ENCODE peak calls at places on chromosome 9, in five cellular contexts. G, I, D, O and N are unnamed samples.
A peak's percentile ranks its signal among the peaks of the same experiment; 100 is the strongest.

GRCh38 chr9:131461166-131461565 is 41.6 kb upstream of the POMT1 start:
- DNase-seq in G (no peak), I (no peak), D (no peak), O (no peak), N (no peak)

GRCh38 chr9:131361202-131361833 is 32.6 kb upstream of the PRRC2B start:
- DNase-seq in G (no peak), I (no peak), D (no peak), O (no peak), N (no peak)

GRCh38 chr9:135990468-135991429 is 29.6 kb upstream of the UBAC1 start:
- DNase-seq in G (peak; percentile 60), I (no peak), D (peak; percentile 31), O (peak; percentile 51), N (no peak)

GRCh38 chr9:19787672-19788071 is 1.2 kb downstream of the SLC24A2 start:
- DNase-seq in G (no peak), I (no peak), D (no peak), O (no peak), N (no peak)

GRCh38 chr9:104553261-104553660 is 15.7 kb upstream of the OR13C8 start:
- DNase-seq in G (no peak), I (no peak), D (no peak), O (no peak), N (no peak)

GRCh38 chr9:89218040-89218928 is 39.7 kb upstream of the SHC3 start:
- DNase-seq in G (no peak), I (no peak), D (no peak), O (peak; percentile 3), N (no peak)

GRCh38 chr9:16126042-16126441 is 573.2 kb downstream of the CCDC171 start:
- DNase-seq in G (no peak), I (no peak), D (no peak), O (peak; percentile 7), N (no peak)

GRCh38 chr9:5778799-5779198 is 54.1 kb downstream of the ERMP1 start:
- DNase-seq in G (no peak), I (no peak), D (no peak), O (no peak), N (no peak)

GRCh38 chr9:134561427-134562145 is 80.0 kb upstream of the COL5A1 start:
- DNase-seq in G (no peak), I (peak; percentile 55), D (no peak), O (no peak), N (no peak)

GRCh38 chr9:4464911-4465513 is 25.3 kb upstream of the SLC1A1 start:
- DNase-seq in G (no peak), I (no peak), D (no peak), O (peak; percentile 27), N (no peak)

GRCh38 chr9:86767373-86767772 is 179.9 kb downstream of the GAS1 start:
- DNase-seq in G (no peak), I (no peak), D (no peak), O (no peak), N (no peak)

GRCh38 chr9:126050605-126050990 is 276.0 kb upstream of the MVB12B start:
- DNase-seq in G (no peak), I (peak; percentile 34), D (no peak), O (no peak), N (no peak)

GRCh38 chr9:122190597-122191381 is 31.1 kb downstream of the MORN5 start:
- DNase-seq in G (no peak), I (no peak), D (no peak), O (no peak), N (no peak)

GRCh38 chr9:121021294-121021693 is 28.8 kb downstream of the C5 start:
- DNase-seq in G (no peak), I (peak; percentile 70), D (no peak), O (no peak), N (no peak)

GRCh38 chr9:35401011-35401410 is 88.9 kb upstream of the RUSC2 start:
- DNase-seq in G (no peak), I (no peak), D (no peak), O (no peak), N (no peak)

GRCh38 chr9:134423166-134423565 is 96.9 kb downstream of the RXRA start:
- DNase-seq in G (no peak), I (no peak), D (no peak), O (no peak), N (no peak)

GRCh38 chr9:98593354-98594253 is 115.1 kb downstream of the GABBR2 start:
- DNase-seq in G (no peak), I (no peak), D (no peak), O (no peak), N (no peak)

GRCh38 chr9:78806492-78807160 is 509.7 kb downstream of the PSAT1 start:
- DNase-seq in G (no peak), I (no peak), D (no peak), O (peak; percentile 58), N (no peak)

GRCh38 chr9:77575785-77576184 is 72.3 kb downstream of the GNA14 start:
- DNase-seq in G (no peak), I (no peak), D (no peak), O (peak; percentile 44), N (no peak)

GRCh38 chr9:70120834-70121510 is 77.3 kb downstream of the MAMDC2 start:
- DNase-seq in G (peak; percentile 27), I (peak; percentile 89), D (no peak), O (peak; percentile 96), N (no peak)

GRCh38 chr9:90915693-90916092 is 114.1 kb downstream of the SYK start:
- DNase-seq in G (no peak), I (no peak), D (no peak), O (peak; percentile 36), N (no peak)

GRCh38 chr9:137077758-137078693 is 709 bp downstream of the UAP1L1 start:
- DNase-seq in G (no peak), I (peak; percentile 69), D (no peak), O (peak; percentile 28), N (peak; percentile 59)
- H3K27ac ChIP-seq in G (peak overlapping the region; percentile 82), I (peak overlapping the region; percentile 67), D (peak overlapping the region; percentile 48), O (no peak overlapping the region), N (no peak overlapping the region)

GRCh38 chr9:109517798-109518435 is 19.8 kb upstream of the PTPN3 start:
- DNase-seq in G (no peak), I (no peak), D (no peak), O (no peak), N (no peak)
- H3K27ac ChIP-seq in G (no peak overlapping the region), I (no peak overlapping the region), D (no peak overlapping the region), O (no peak overlapping the region), N (peak overlapping the region; percentile 78)

DNA sequence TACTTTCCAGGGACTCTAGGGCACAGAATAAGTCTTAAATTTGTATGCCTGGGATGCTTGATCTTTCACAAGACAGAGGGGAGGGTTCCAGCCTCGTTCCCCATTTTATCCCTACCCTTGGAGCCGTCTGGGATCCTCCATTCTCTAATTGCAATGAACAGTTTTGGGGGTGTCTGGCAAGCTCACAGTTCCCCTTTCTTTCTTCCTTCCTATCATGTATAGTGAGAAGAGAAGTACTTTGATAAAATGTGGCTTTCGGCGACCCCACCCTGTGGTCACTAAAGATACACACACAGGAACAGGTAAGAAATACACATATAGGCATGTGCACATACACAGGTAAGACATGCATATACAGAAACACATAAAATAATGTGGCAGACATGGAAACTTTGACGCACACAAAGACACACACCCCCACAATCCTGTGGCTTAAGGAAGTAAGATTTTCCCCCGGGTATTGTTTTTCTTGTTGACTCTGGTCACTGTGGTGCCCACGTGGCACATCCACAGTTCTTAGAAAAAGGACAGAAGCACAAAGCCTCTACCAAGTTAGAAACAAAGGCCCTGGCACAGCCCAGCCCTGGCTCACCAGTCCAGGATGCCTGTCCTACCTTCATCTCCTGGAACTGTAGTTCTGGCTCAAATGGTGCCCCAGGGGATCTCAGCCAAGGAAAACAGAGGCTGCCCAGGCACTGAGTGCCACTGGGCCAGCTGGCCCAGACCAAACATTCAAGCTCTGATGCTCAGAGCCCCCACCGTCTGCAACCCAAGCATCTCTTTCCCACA is 6.3 kb upstream of the SMU1 start:
- DNase-seq in G (no peak), I (no peak), D (no peak), O (no peak), N (no peak)
- H3K27ac ChIP-seq in G (no peak overlapping the region), I (no peak overlapping the region), D (no peak overlapping the region), O (no peak overlapping the region), N (no peak overlapping the region)

GRCh38 chr9:71747572-71747971 is 20.7 kb downstream of the CEMIP2 start:
- DNase-seq in G (no peak), I (no peak), D (no peak), O (no peak), N (no peak)
- H3K27ac ChIP-seq in G (no peak overlapping the region), I (no peak overlapping the region), D (no peak overlapping the region), O (no peak overlapping the region), N (no peak overlapping the region)

GRCh38 chr9:137280478-137281344 is 3.2 kb downstream of the TOR4A start:
- DNase-seq in G (no peak), I (no peak), D (no peak), O (peak; percentile 54), N (no peak)
- H3K27ac ChIP-seq in G (no peak overlapping the region), I (no peak overlapping the region), D (no peak overlapping the region), O (no peak overlapping the region), N (no peak overlapping the region)

GRCh38 chr9:28318515-28318914 is 745.2 kb upstream of the C9orf72 start:
- DNase-seq in G (no peak), I (no peak), D (no peak), O (no peak), N (no peak)
- H3K27ac ChIP-seq in G (no peak overlapping the region), I (no peak overlapping the region), D (no peak overlapping the region), O (no peak overlapping the region), N (no peak overlapping the region)